ENCODE peak calls at places on chromosomes 1 and 21, in six cellular contexts. Q is MV-4-11, M is activated gamma-delta T cell, J is pancreas, K is ecto neural progenitor cell, G is HT-29. H is an unnamed sample.

GRCh38 chr1:117828206-117828605 is 101.2 kb downstream of the GDAP2 start:
- DNase-seq in Q (no peak), M (no peak), J (peak), K (no peak), G (no peak), H (no peak)

GRCh38 chr1:89888480-89889335 is 67.9 kb downstream of the LRRC8D start:
- DNase-seq in Q (no peak), M (no peak), J (no peak), K (no peak), G (no peak), H (no peak)

GRCh38 chr1:59926381-59927243 is at the start of gene CYP2J2:
- DNase-seq in Q (no peak), M (no peak), J (peak), K (peak), G (peak), H (no peak)

GRCh38 chr1:74771913-74772515 is 39.1 kb downstream of the TYW3 start:
- DNase-seq in Q (peak), M (no peak), J (no peak), K (no peak), G (peak), H (no peak)

GRCh38 chr1:51417496-51418383 is 87.4 kb upstream of the TTC39A start:
- DNase-seq in Q (no peak), M (no peak), J (no peak), K (no peak), G (no peak), H (no peak)

GRCh38 chr21:16046625-16047340 is 317.0 kb downstream of the USP25 start:
- DNase-seq in Q (no peak), M (no peak), J (no peak), K (no peak), G (no peak), H (no peak)

GRCh38 chr1:81264976-81265375 is 535.8 kb upstream of the ADGRL2 start:
- DNase-seq in Q (no peak), M (no peak), J (no peak), K (no peak), G (no peak), H (no peak)

GRCh38 chr1:201912832-201913231 is 24.1 kb downstream of the SHISA4 start:
- DNase-seq in Q (no peak), M (no peak), J (no peak), K (no peak), G (peak), H (no peak)

GRCh38 chr1:85121744-85122143 is 73.4 kb upstream of the MCOLN3 start:
- DNase-seq in Q (no peak), M (no peak), J (no peak), K (no peak), G (no peak), H (no peak)

GRCh38 chr1:170657275-170657853 is 6.6 kb upstream of the PRRX1 start:
- DNase-seq in Q (no peak), M (no peak), J (no peak), K (no peak), G (no peak), H (no peak)

GRCh38 chr21:21165063-21165645 is 166.9 kb downstream of the NCAM2 start:
- DNase-seq in Q (no peak), M (no peak), J (no peak), K (no peak), G (no peak), H (no peak)

GRCh38 chr1:74407902-74408301 is 104.5 kb downstream of the LRRC53 start:
- DNase-seq in Q (no peak), M (no peak), J (no peak), K (no peak), G (no peak), H (no peak)

GRCh38 chr1:26994020-26994745 is 691 bp downstream of the TRNP1 start:
- DNase-seq in Q (no peak), M (no peak), J (no peak), K (peak), G (no peak), H (no peak)

GRCh38 chr1:174883361-174883760 is 116.4 kb upstream of the CACYBP start:
- DNase-seq in Q (no peak), M (no peak), J (no peak), K (no peak), G (peak), H (no peak)

GRCh38 chr1:157073944-157074685 is 25.5 kb downstream of the ETV3L start:
- DNase-seq in Q (peak), M (no peak), J (peak), K (peak), G (peak), H (no peak)

GRCh38 chr1:11501906-11502485 is 23.0 kb downstream of the DISP3 start:
- DNase-seq in Q (no peak), M (no peak), J (no peak), K (no peak), G (no peak), H (no peak)

GRCh38 chr1:30758785-30759380 is 1.3 kb upstream of the LAPTM5 start:
- DNase-seq in Q (peak), M (no peak), J (no peak), K (no peak), G (peak), H (no peak)

GRCh38 chr1:18643154-18644012 is 12.7 kb downstream of the PAX7 start:
- DNase-seq in Q (no peak), M (no peak), J (no peak), K (peak), G (peak), H (no peak)

GRCh38 chr1:10635992-10636391 is 160.5 kb downstream of the CASZ1 start:
- DNase-seq in Q (no peak), M (no peak), J (peak), K (no peak), G (no peak), H (no peak)

GRCh38 chr1:201488817-201489581 is 17.9 kb downstream of the CSRP1 start:
- DNase-seq in Q (peak), M (no peak), J (no peak), K (no peak), G (no peak), H (no peak)

GRCh38 chr1:3330771-3331245 is 123.7 kb upstream of the ARHGEF16 start:
- DNase-seq in Q (no peak), M (no peak), J (no peak), K (no peak), G (no peak), H (no peak)

GRCh38 chr1:5745776-5746610 is 246.2 kb downstream of the NPHP4 start:
- DNase-seq in Q (peak), M (peak), J (peak), K (peak), G (peak), H (no peak)

GRCh38 chr1:216742625-216743024 is 19.4 kb upstream of the ESRRG start:
- DNase-seq in Q (peak), M (no peak), J (no peak), K (no peak), G (peak), H (no peak)

GRCh38 chr1:34779962-34780361 is 1.1 kb upstream of the GJB3 start:
- DNase-seq in Q (no peak), M (no peak), J (no peak), K (no peak), G (no peak), H (no peak)

GRCh38 chr1:27598902-27599528 is 4.9 kb downstream of the AHDC1 start:
- DNase-seq in Q (peak), M (no peak), J (no peak), K (no peak), G (no peak), H (no peak)

GRCh38 chr1:89975540-89976125 is 19.3 kb upstream of the ZNF326 start:
- DNase-seq in Q (peak), M (no peak), J (no peak), K (no peak), G (no peak), H (no peak)

GRCh38 chr1:109890115-109890953 is 20.3 kb upstream of the CSF1 start:
- DNase-seq in Q (no peak), M (no peak), J (no peak), K (no peak), G (no peak), H (no peak)

GRCh38 chr1:23837905-23838304 is 12.7 kb upstream of the HMGCL start:
- DNase-seq in Q (no peak), M (no peak), J (peak), K (no peak), G (no peak), H (no peak)

H was measured in vagina.